ENCODE peak calls at places on chromosomes 16 and 17, in eight cellular contexts. U is endothelial cell; D is activated naive CD4-positive, alpha-beta T cell; V is NCI-H2029; J is NCI-H460; E is substantia nigra; I is T-cell; T is activated T-helper 1 cell treated with Interleukin-2 at 50 U/mL for 16 hours. B is an unnamed sample.

GRCh38 chr17:38608648-38609047 is 2.9 kb upstream of the SRCIN1 start:
- DNase-seq in V (peak), E (no peak), U (no peak), I (no peak), J (no peak), T (no peak), D (no peak), B (no peak)

GRCh38 chr17:66715745-66716156 is 119.2 kb upstream of the CACNG5 start:
- DNase-seq in E (no peak), D (no peak), J (peak), T (no peak), U (peak), V (peak), I (no peak), B (no peak)

GRCh38 chr17:77644981-77645380 is 313.5 kb upstream of the TNRC6C start:
- DNase-seq in V (no peak), T (peak), U (no peak), E (no peak), D (no peak), J (no peak), I (no peak), B (no peak)

GRCh38 chr16:2468725-2469398 is 2.2 kb upstream of the NTN3 start:
- DNase-seq in T (no peak), E (no peak), D (no peak), V (peak), J (no peak), I (no peak), U (no peak), B (peak)

GRCh38 chr17:59848778-59849177 is 44.0 kb downstream of the TUBD1 start:
- DNase-seq in V (no peak), J (no peak), I (no peak), D (no peak), U (no peak), E (no peak), T (no peak), B (no peak)

GRCh38 chr17:66275651-66276050 is 26.8 kb upstream of the PRKCA start:
- DNase-seq in J (peak), T (no peak), V (no peak), E (no peak), D (no peak), U (no peak), I (no peak), B (no peak)

GRCh38 chr16:12925026-12925425 is 23.6 kb downstream of the SHISA9 start:
- DNase-seq in I (no peak), J (no peak), T (no peak), U (no peak), E (no peak), V (no peak), D (no peak), B (no peak)

GRCh38 chr17:73420897-73421296 is 109.1 kb upstream of the CDC42EP4 start:
- DNase-seq in E (no peak), J (peak), I (no peak), V (no peak), D (no peak), U (peak), T (no peak), B (no peak)

GRCh38 chr17:42194133-42194899 is at the start of gene GHDC:
- DNase-seq in U (peak), E (peak), J (peak), D (peak), T (peak), I (peak), V (peak), B (peak)

B was measured in dorsolateral prefrontal cortex.